ENCODE peak calls at places on chromosomes 11 and 22, in six cellular contexts. X, B, I, G, N and Z are unnamed samples.

GRCh38 chr11:44912270-44912987 is 38.3 kb downstream of the TP53I11 start:
- DNase-seq in X (no peak), B (no peak), I (no peak), G (no peak), N (no peak), Z (no peak)

GRCh38 chr11:108278546-108278945 is 55.7 kb downstream of the ATM start:
- DNase-seq in X (peak), B (no peak), I (no peak), G (no peak), N (no peak), Z (no peak)

GRCh38 chr22:21816787-21817496 is 50.5 kb downstream of the MAPK1 start:
- DNase-seq in X (peak), B (no peak), I (peak), G (peak), N (peak), Z (peak)

GRCh38 chr11:112513936-112514716 is 253.5 kb upstream of the PLET1 start:
- DNase-seq in X (no peak), B (no peak), I (no peak), G (no peak), N (no peak), Z (no peak)

GRCh38 chr11:32586576-32587190 is 3.1 kb downstream of the EIF3M start:
- DNase-seq in X (peak), B (no peak), I (no peak), G (peak), N (no peak), Z (no peak)

GRCh38 chr11:9775393-9775780 is 111.5 kb downstream of the SWAP70 start:
- DNase-seq in X (no peak), B (no peak), I (no peak), G (no peak), N (no peak), Z (no peak)

GRCh38 chr22:47296405-47297260 is 534.2 kb downstream of the TBC1D22A start:
- DNase-seq in X (no peak), B (no peak), I (no peak), G (no peak), N (no peak), Z (no peak)

GRCh38 chr22:36565152-36565507 is 36.2 kb upstream of the EIF3D start:
- DNase-seq in X (no peak), B (no peak), I (no peak), G (no peak), N (no peak), Z (no peak)

GRCh38 chr22:45263790-45264269 is 20.9 kb upstream of the UPK3A start:
- DNase-seq in X (peak), B (no peak), I (peak), G (peak), N (no peak), Z (no peak)

GRCh38 chr11:44258190-44258489 is 51.8 kb downstream of the ALX4 start:
- DNase-seq in X (peak), B (no peak), I (peak), G (peak), N (no peak), Z (no peak)

GRCh38 chr11:101848262-101848661 is 66.5 kb upstream of the CEP126 start:
- DNase-seq in X (peak), B (no peak), I (no peak), G (peak), N (no peak), Z (no peak)

GRCh38 chr22:49664891-49665290 is 162.8 kb downstream of the BRD1 start:
- DNase-seq in X (no peak), B (no peak), I (no peak), G (no peak), N (no peak), Z (no peak)

GRCh38 chr11:45252134-45252856 is 33.8 kb downstream of the SYT13 start:
- DNase-seq in X (peak), B (no peak), I (no peak), G (peak), N (peak), Z (no peak)

GRCh38 chr11:113289341-113290187 is 24.8 kb upstream of the TTC12 start:
- DNase-seq in X (peak), B (no peak), I (peak), G (peak), N (peak), Z (no peak)

GRCh38 chr22:37383342-37383741 is 43.9 kb downstream of the ELFN2 start:
- DNase-seq in X (no peak), B (no peak), I (no peak), G (no peak), N (no peak), Z (no peak)

GRCh38 chr11:36165638-36166389 is 123.4 kb downstream of the COMMD9 start:
- DNase-seq in X (peak), B (no peak), I (no peak), G (no peak), N (no peak), Z (no peak)

GRCh38 chr11:92440701-92441338 is 216.2 kb downstream of the FAT3 start:
- DNase-seq in X (peak), B (no peak), I (no peak), G (no peak), N (no peak), Z (no peak)

GRCh38 chr11:113269096-113269495 is 45.3 kb upstream of the TTC12 start:
- DNase-seq in X (no peak), B (no peak), I (no peak), G (no peak), N (no peak), Z (no peak)

GRCh38 chr22:28112548-28113043 is 193.5 kb upstream of the PITPNB start:
- DNase-seq in X (peak), B (peak), I (peak), G (peak), N (no peak), Z (no peak)

GRCh38 chr11:112122206-112122605 is 35.5 kb downstream of the SDHD start:
- DNase-seq in X (no peak), B (no peak), I (no peak), G (no peak), N (no peak), Z (no peak)

GRCh38 chr11:68338041-68338800 is 25.8 kb downstream of the LRP5 start:
- DNase-seq in X (peak), B (no peak), I (peak), G (peak), N (no peak), Z (no peak)

GRCh38 chr11:15730617-15731385 is 616.1 kb downstream of the INSC start:
- DNase-seq in X (no peak), B (no peak), I (no peak), G (no peak), N (no peak), Z (no peak)